ENCODE peak calls at places on chromosomes 5 and 9, in eight cellular contexts. K is T-helper 9 cell; R is RCC 7860; T is activated naive CD4-positive, alpha-beta T cell; J is coronary artery; W is NB4; Q is astrocyte of the spinal cord; A is stimulated activated CD4-positive, alpha-beta T cell treated with anti-CD3 and anti-CD28 coated beads, Interleukin-4, amount 100 ng/mL, for 1 hour. X is an unnamed sample.

GRCh38 chr5:125045647-125046046 is 299.2 kb upstream of the ZNF608 start:
- DNase-seq in K (no peak), R (no peak), J (no peak), Q (no peak), W (no peak), A (no peak), T (no peak), X (no peak)

GRCh38 chr5:539469-540214 is 15.4 kb upstream of the SLC9A3 start:
- DNase-seq in K (no peak), W (no peak), R (no peak), Q (no peak), J (no peak), T (no peak), A (no peak), X (no peak)

GRCh38 chr5:142684508-142685031 is 1.3 kb downstream of the FGF1 start:
- DNase-seq in W (no peak), A (no peak), J (peak; percentile 78), Q (no peak), K (no peak), T (no peak), R (no peak), X (no peak)

GRCh38 chr5:25851301-25851700 is 1187.1 kb downstream of the CDH9 start:
- DNase-seq in A (no peak), R (no peak), T (no peak), J (no peak), Q (no peak), K (no peak), W (no peak), X (no peak)

GRCh38 chr5:155938051-155938450 is 388.9 kb upstream of the SGCD start:
- DNase-seq in Q (no peak), J (no peak), K (no peak), A (no peak), W (no peak), T (no peak), R (no peak), X (no peak)

GRCh38 chr5:156474251-156474650 is 147.3 kb downstream of the SGCD start:
- DNase-seq in R (no peak), W (no peak), Q (peak; percentile 12), K (no peak), A (no peak), J (no peak), T (no peak), X (no peak)

GRCh38 chr5:168282120-168282519 is 9.3 kb upstream of the WWC1 start:
- DNase-seq in W (peak; percentile 69), J (no peak), A (no peak), K (no peak), Q (peak; percentile 22), T (no peak), R (no peak), X (no peak)

GRCh38 chr9:93669116-93669957 is 93.0 kb downstream of the PHF2 start:
- DNase-seq in A (no peak), W (no peak), K (no peak), R (no peak), J (peak; percentile 69), Q (no peak), T (no peak), X (peak; percentile 21)

X was measured in stomach.